ENCODE peak calls at places on chromosomes 5 and 9, in seven cellular contexts. E, G, D, F, R, H and J are unnamed samples.

GRCh38 chr9:132851421-132851792 is 26.7 kb downstream of the AK8 start:
- DNase-seq in D (no peak), G (no peak), R (no peak), H (no peak), E (no peak), F (no peak), J (no peak)

GRCh38 chr5:112787261-112787660 is 49.6 kb downstream of the APC start:
- DNase-seq in R (no peak), H (peak), E (peak), G (no peak), F (no peak), D (peak), J (no peak)

GRCh38 chr9:138028596-138028995 is 151.0 kb downstream of the CACNA1B start:
- DNase-seq in H (no peak), D (no peak), G (no peak), F (no peak), E (no peak), R (no peak), J (no peak)

GRCh38 chr9:99299214-99300102 is 77.4 kb downstream of the SEC61B start:
- DNase-seq in E (peak), F (no peak), G (no peak), H (peak), D (peak), R (no peak), J (no peak)

GRCh38 chr5:74259572-74259971 is 381.0 kb downstream of the ENC1 start:
- DNase-seq in E (no peak), G (no peak), R (no peak), H (no peak), F (no peak), D (no peak), J (no peak)

GRCh38 chr5:77630246-77631165 is 8.0 kb downstream of the OTP start:
- DNase-seq in G (peak), E (peak), H (peak), D (peak), F (peak), R (no peak), J (peak)

GRCh38 chr9:6121707-6122106 is 93.9 kb upstream of the IL33 start:
- DNase-seq in E (no peak), G (no peak), H (no peak), R (no peak), D (no peak), F (no peak), J (no peak)

GRCh38 chr9:15522130-15522755 is 11.5 kb upstream of the PSIP1 start:
- DNase-seq in G (no peak), R (no peak), E (no peak), H (no peak), F (no peak), D (no peak), J (no peak)

GRCh38 chr5:142110988-142111687 is 2.6 kb downstream of the NDFIP1 start:
- DNase-seq in R (no peak), D (no peak), E (no peak), G (no peak), H (no peak), F (no peak), J (no peak)

GRCh38 chr9:134371731-134372130 is 45.5 kb downstream of the RXRA start:
- DNase-seq in F (peak), G (peak), H (peak), R (peak), D (peak), E (no peak), J (no peak)

GRCh38 chr5:1737790-1738405 is 61.7 kb downstream of the MRPL36 start:
- DNase-seq in G (no peak), D (no peak), E (peak), R (no peak), F (no peak), H (peak), J (no peak)

GRCh38 chr9:78097541-78097940 is 65.9 kb upstream of the GNAQ start:
- DNase-seq in D (no peak), G (no peak), E (no peak), H (no peak), F (no peak), R (no peak), J (no peak)

GRCh38 chr5:123125953-123126352 is 36.9 kb downstream of the PRDM6 start:
- DNase-seq in H (no peak), G (no peak), F (no peak), D (no peak), E (peak), R (no peak), J (no peak)

GRCh38 chr5:57033103-57033502 is 81.2 kb upstream of the MIER3 start:
- DNase-seq in R (no peak), E (no peak), D (no peak), G (peak), F (no peak), H (peak), J (no peak)

GRCh38 chr5:139593716-139594319 is 32.7 kb downstream of the UBE2D2 start:
- DNase-seq in D (peak), H (peak), F (no peak), E (no peak), G (no peak), R (no peak), J (no peak)

GRCh38 chr9:73684601-73685000 is 532.9 kb downstream of the ANXA1 start:
- DNase-seq in G (no peak), D (peak), E (no peak), H (peak), F (no peak), R (no peak), J (no peak)

GRCh38 chr5:94422819-94423218 is 195.6 kb downstream of the KIAA0825 start:
- DNase-seq in R (no peak), F (no peak), G (no peak), H (peak), D (no peak), E (peak), J (no peak)

GRCh38 chr9:122090981-122091380 is 2.1 kb downstream of the TTLL11 start:
- DNase-seq in D (no peak), H (no peak), E (no peak), F (no peak), G (no peak), R (no peak), J (no peak)
- H3K4me3 ChIP-seq in D (no peak), H (no peak), E (no peak), F (no peak), G (no peak), R (peak), J (no peak)

GRCh38 chr5:72296251-72296650 is 23.8 kb downstream of the MRPS27 start:
- DNase-seq in E (no peak), H (no peak), R (no peak), F (no peak), G (no peak), D (no peak), J (no peak)

GRCh38 chr5:72302171-72302570 is 17.9 kb downstream of the MRPS27 start:
- DNase-seq in E (no peak), F (no peak), R (no peak), G (no peak), D (no peak), H (no peak), J (no peak)

GRCh38 chr5:72301557-72301956 is 18.5 kb downstream of the MRPS27 start:
- DNase-seq in E (no peak), H (no peak), R (no peak), D (no peak), F (no peak), G (no peak), J (no peak)

GRCh38 chr5:72298711-72299110 is 21.3 kb downstream of the MRPS27 start:
- DNase-seq in R (no peak), D (no peak), E (no peak), F (no peak), H (no peak), G (no peak), J (no peak)

DNA sequence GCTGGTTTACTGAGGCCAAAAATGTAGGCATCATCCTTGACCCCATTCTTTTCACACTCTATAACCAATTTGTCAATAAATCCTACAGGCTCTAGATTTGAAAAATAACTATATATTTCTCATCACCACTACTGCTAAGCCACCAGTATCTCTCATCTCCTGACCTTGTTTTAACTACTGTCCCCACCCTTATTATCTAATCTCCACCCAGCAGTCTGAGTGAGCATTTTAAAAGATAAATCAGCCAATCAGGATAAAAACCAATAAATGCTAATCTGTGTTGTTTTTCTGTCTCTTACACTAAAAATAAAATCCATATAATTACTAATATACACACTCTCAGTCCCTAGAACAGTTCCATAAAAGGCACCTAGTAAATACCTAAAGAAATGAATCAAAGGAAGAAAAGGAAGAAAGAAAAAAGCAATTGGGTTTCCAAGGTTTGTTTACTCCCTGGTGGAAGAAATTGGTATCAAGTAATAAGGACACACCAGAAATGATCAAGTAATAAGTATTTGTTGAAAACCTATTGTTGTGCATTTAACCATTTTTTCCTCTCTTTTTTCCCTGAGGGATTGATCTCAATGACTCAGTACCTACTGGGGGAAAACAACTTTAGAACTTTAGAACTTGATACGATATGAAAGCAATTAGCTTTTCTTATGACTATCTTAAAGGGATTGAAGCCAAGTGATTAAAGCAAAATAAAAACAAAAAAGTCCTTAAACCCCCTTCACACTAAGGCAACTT is 19.3 kb downstream of the MRPS27 start:
- DNase-seq in H (no peak), R (no peak), E (no peak), D (no peak), F (no peak), G (no peak), J (no peak)
- H3K4me3 ChIP-seq in H (no peak), R (no peak), E (no peak), D (no peak), F (no peak), G (no peak), J (no peak)

GRCh38 chr5:54175-54730 is 37.7 kb upstream of the PLEKHG4B start:
- DNase-seq in E (no peak), H (no peak), G (no peak), F (no peak), R (no peak), D (no peak), J (no peak)
- H3K4me3 ChIP-seq in E (peak), H (no peak), G (no peak), F (peak), R (peak), D (peak), J (peak)

DNA sequence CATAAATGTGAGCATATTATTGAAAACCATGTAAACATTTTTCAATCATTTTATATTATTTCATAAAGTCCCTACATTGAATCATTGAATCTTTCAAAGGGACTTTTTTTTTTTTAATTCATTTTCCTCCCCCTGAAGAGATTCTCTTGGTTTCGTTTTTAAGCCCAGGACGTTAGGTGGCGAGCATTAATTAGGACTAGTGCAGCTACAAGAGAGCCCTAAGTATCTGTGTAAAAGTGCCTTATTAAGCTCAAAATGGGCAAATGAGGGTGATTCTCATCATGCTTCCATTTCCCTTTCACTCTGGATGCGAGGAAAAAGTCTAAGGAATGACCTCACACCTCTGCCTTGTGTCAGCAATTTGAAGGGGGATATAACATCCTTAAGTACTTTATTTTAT is 517.9 kb upstream of the ITGA1 start:
- DNase-seq in F (no peak), R (no peak), H (no peak), E (no peak), G (no peak), D (no peak), J (no peak)
- H3K4me3 ChIP-seq in F (no peak), R (no peak), H (no peak), E (no peak), G (no peak), D (no peak), J (peak)

GRCh38 chr9:84294551-84294950 is 46.0 kb downstream of the SLC28A3 start:
- DNase-seq in H (no peak), E (no peak), G (no peak), D (peak), R (no peak), F (no peak), J (no peak)
- H3K4me3 ChIP-seq in H (no peak), E (no peak), G (no peak), D (no peak), R (no peak), F (no peak), J (no peak)

GRCh38 chr5:159880676-159881075 is 35.6 kb upstream of the ADRA1B start:
- DNase-seq in E (no peak), D (peak), F (no peak), H (no peak), R (no peak), G (no peak), J (no peak)

GRCh38 chr5:159877894-159878448 is 38.3 kb upstream of the ADRA1B start:
- DNase-seq in D (peak), G (no peak), F (peak), H (no peak), R (no peak), E (no peak), J (no peak)

GRCh38 chr5:159877087-159877486 is 39.2 kb upstream of the ADRA1B start:
- DNase-seq in R (no peak), E (no peak), G (no peak), F (no peak), D (no peak), H (no peak), J (no peak)

GRCh38 chr5:159883522-159883950 is 32.7 kb upstream of the ADRA1B start:
- DNase-seq in D (no peak), H (peak), G (no peak), F (no peak), E (peak), R (no peak), J (no peak)

DNA sequence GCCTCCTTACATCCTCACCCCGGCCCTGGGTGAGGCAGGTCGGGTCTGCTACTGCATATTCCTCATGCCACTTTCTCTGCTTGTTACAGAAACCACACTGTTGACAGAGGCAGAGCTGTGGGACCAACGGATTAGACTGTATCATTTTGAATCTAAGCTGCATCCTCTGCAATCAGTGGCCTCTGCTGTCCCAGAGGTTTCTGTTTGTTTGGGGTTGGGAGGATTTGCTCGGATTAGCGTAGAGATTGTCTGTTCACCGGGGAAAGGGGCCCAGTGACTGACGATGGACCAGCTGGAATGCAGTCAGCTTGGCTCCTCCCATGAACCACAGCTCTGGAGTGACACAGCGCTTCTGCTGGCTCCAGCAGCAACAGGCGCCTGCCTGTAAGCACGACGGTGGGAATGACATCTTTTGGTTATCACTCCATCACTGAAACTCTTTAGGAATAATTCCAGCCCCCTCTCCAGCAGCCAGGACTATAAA is 37.3 kb upstream of the ADRA1B start:
- DNase-seq in G (peak), R (peak), E (peak), F (peak), D (peak), H (peak), J (peak)
- H3K4me3 ChIP-seq in G (no peak), R (peak), E (no peak), F (no peak), D (no peak), H (no peak), J (peak)

GRCh38 chr9:35972093-35972492 is 14.1 kb upstream of the OR2S2 start:
- DNase-seq in R (no peak), H (no peak), G (no peak), E (no peak), D (no peak), F (peak), J (no peak)
- H3K4me3 ChIP-seq in R (peak), H (no peak), G (no peak), E (no peak), D (no peak), F (peak), J (no peak)